ENCODE peak calls at places on chromosomes 16 and 17, in nine cellular contexts. One of them, this sample, is unnamed.

GRCh38 chr17:76584427-76585047 is 1.1 kb downstream of the ST6GALNAC2 start:
- DNase-seq in AG10803: no peak
- DNase-seq in DMS 273 treated with DMSO at 0.1 percent for 48 hours: no peak
- DNase-seq in NCI-H524 treated with DMSO at 0.1 percent for 48 hours: no peak
- DNase-seq in CD4-positive, alpha-beta T cell: no peak
- DNase-seq in psoas muscle: no peak
- DNase-seq in upper lobe of right lung: peak; percentile 65
- DNase-seq in GM12864: no peak
- DNase-seq in NCI-H510A treated with DMSO at 0.1 percent for 48 hours: no peak
- DNase-seq in this sample: no peak

GRCh38 chr17:62652251-62653001 is 25.0 kb downstream of the MRC2 start:
- DNase-seq in AG10803: peak; percentile 85
- DNase-seq in DMS 273 treated with DMSO at 0.1 percent for 48 hours: no peak
- DNase-seq in NCI-H524 treated with DMSO at 0.1 percent for 48 hours: no peak
- DNase-seq in CD4-positive, alpha-beta T cell: no peak
- DNase-seq in psoas muscle: peak; percentile 76
- DNase-seq in upper lobe of right lung: peak; percentile 90
- DNase-seq in GM12864: no peak
- DNase-seq in NCI-H510A treated with DMSO at 0.1 percent for 48 hours: peak; percentile 55
- DNase-seq in this sample: peak; percentile 90

GRCh38 chr17:3002538-3003301 is 60.7 kb downstream of the OR1D5 start:
- DNase-seq in AG10803: no peak
- DNase-seq in DMS 273 treated with DMSO at 0.1 percent for 48 hours: no peak
- DNase-seq in NCI-H524 treated with DMSO at 0.1 percent for 48 hours: no peak
- DNase-seq in CD4-positive, alpha-beta T cell: no peak
- DNase-seq in psoas muscle: no peak
- DNase-seq in upper lobe of right lung: peak; percentile 60
- DNase-seq in GM12864: peak; percentile 93
- DNase-seq in NCI-H510A treated with DMSO at 0.1 percent for 48 hours: no peak
- DNase-seq in this sample: no peak

GRCh38 chr17:2120550-2121335 is 65.8 kb downstream of the HIC1 start:
- DNase-seq in AG10803: peak; percentile 85
- DNase-seq in DMS 273 treated with DMSO at 0.1 percent for 48 hours: no peak
- DNase-seq in NCI-H524 treated with DMSO at 0.1 percent for 48 hours: no peak
- DNase-seq in CD4-positive, alpha-beta T cell: no peak
- DNase-seq in psoas muscle: no peak
- DNase-seq in upper lobe of right lung: no peak
- DNase-seq in GM12864: no peak
- DNase-seq in NCI-H510A treated with DMSO at 0.1 percent for 48 hours: no peak
- DNase-seq in this sample: no peak

GRCh38 chr17:73571524-73572130 is 72.6 kb downstream of the SDK2 start:
- DNase-seq in AG10803: no peak
- DNase-seq in DMS 273 treated with DMSO at 0.1 percent for 48 hours: no peak
- DNase-seq in NCI-H524 treated with DMSO at 0.1 percent for 48 hours: no peak
- DNase-seq in CD4-positive, alpha-beta T cell: no peak
- DNase-seq in psoas muscle: no peak
- DNase-seq in upper lobe of right lung: peak; percentile 81
- DNase-seq in GM12864: no peak
- DNase-seq in NCI-H510A treated with DMSO at 0.1 percent for 48 hours: no peak
- DNase-seq in this sample: no peak

GRCh38 chr16:88650749-88651275 is at the start of gene CYBA:
- DNase-seq in AG10803: peak; percentile 40
- DNase-seq in DMS 273 treated with DMSO at 0.1 percent for 48 hours: peak; percentile 38
- DNase-seq in NCI-H524 treated with DMSO at 0.1 percent for 48 hours: no peak
- DNase-seq in CD4-positive, alpha-beta T cell: peak; percentile 68
- DNase-seq in psoas muscle: peak; percentile 65
- DNase-seq in upper lobe of right lung: peak; percentile 89
- DNase-seq in GM12864: peak; percentile 60
- DNase-seq in NCI-H510A treated with DMSO at 0.1 percent for 48 hours: peak; percentile 21
- DNase-seq in this sample: peak; percentile 84

GRCh38 chr17:6244253-6244652 is 174.1 kb downstream of the WSCD1 start:
- DNase-seq in AG10803: no peak
- DNase-seq in DMS 273 treated with DMSO at 0.1 percent for 48 hours: no peak
- DNase-seq in NCI-H524 treated with DMSO at 0.1 percent for 48 hours: no peak
- DNase-seq in CD4-positive, alpha-beta T cell: no peak
- DNase-seq in psoas muscle: no peak
- DNase-seq in upper lobe of right lung: no peak
- DNase-seq in GM12864: no peak
- DNase-seq in NCI-H510A treated with DMSO at 0.1 percent for 48 hours: no peak
- DNase-seq in this sample: no peak

GRCh38 chr16:58212824-58213655 is 15.1 kb upstream of the CSNK2A2 start:
- DNase-seq in AG10803: no peak
- DNase-seq in DMS 273 treated with DMSO at 0.1 percent for 48 hours: no peak
- DNase-seq in NCI-H524 treated with DMSO at 0.1 percent for 48 hours: no peak
- DNase-seq in CD4-positive, alpha-beta T cell: no peak
- DNase-seq in psoas muscle: no peak
- DNase-seq in upper lobe of right lung: no peak
- DNase-seq in GM12864: no peak
- DNase-seq in NCI-H510A treated with DMSO at 0.1 percent for 48 hours: no peak
- DNase-seq in this sample: no peak

GRCh38 chr16:78993342-78993741 is 607.2 kb downstream of the MAF start:
- DNase-seq in AG10803: no peak
- DNase-seq in DMS 273 treated with DMSO at 0.1 percent for 48 hours: no peak
- DNase-seq in NCI-H524 treated with DMSO at 0.1 percent for 48 hours: peak; percentile 44
- DNase-seq in CD4-positive, alpha-beta T cell: no peak
- DNase-seq in psoas muscle: no peak
- DNase-seq in upper lobe of right lung: no peak
- DNase-seq in GM12864: no peak
- DNase-seq in NCI-H510A treated with DMSO at 0.1 percent for 48 hours: peak; percentile 74
- DNase-seq in this sample: no peak

GRCh38 chr16:1298406-1298805 is 11.0 kb upstream of the UBE2I start:
- DNase-seq in AG10803: no peak
- DNase-seq in DMS 273 treated with DMSO at 0.1 percent for 48 hours: no peak
- DNase-seq in NCI-H524 treated with DMSO at 0.1 percent for 48 hours: no peak
- DNase-seq in CD4-positive, alpha-beta T cell: no peak
- DNase-seq in psoas muscle: no peak
- DNase-seq in upper lobe of right lung: no peak
- DNase-seq in GM12864: no peak
- DNase-seq in NCI-H510A treated with DMSO at 0.1 percent for 48 hours: no peak
- DNase-seq in this sample: no peak

GRCh38 chr16:82651921-82652601 is 25.3 kb downstream of the CDH13 start:
- DNase-seq in AG10803: no peak
- DNase-seq in DMS 273 treated with DMSO at 0.1 percent for 48 hours: no peak
- DNase-seq in NCI-H524 treated with DMSO at 0.1 percent for 48 hours: no peak
- DNase-seq in CD4-positive, alpha-beta T cell: no peak
- DNase-seq in psoas muscle: no peak
- DNase-seq in upper lobe of right lung: no peak
- DNase-seq in GM12864: no peak
- DNase-seq in NCI-H510A treated with DMSO at 0.1 percent for 48 hours: peak; percentile 23
- DNase-seq in this sample: peak; percentile 38

GRCh38 chr17:48843172-48843900 is 12.5 kb downstream of the CALCOCO2 start:
- DNase-seq in AG10803: peak; percentile 58
- DNase-seq in DMS 273 treated with DMSO at 0.1 percent for 48 hours: no peak
- DNase-seq in NCI-H524 treated with DMSO at 0.1 percent for 48 hours: no peak
- DNase-seq in CD4-positive, alpha-beta T cell: no peak
- DNase-seq in psoas muscle: no peak
- DNase-seq in upper lobe of right lung: no peak
- DNase-seq in GM12864: no peak
- DNase-seq in NCI-H510A treated with DMSO at 0.1 percent for 48 hours: no peak
- DNase-seq in this sample: peak; percentile 13

GRCh38 chr16:85715169-85716015 is 26.6 kb upstream of the GINS2 start:
- DNase-seq in AG10803: no peak
- DNase-seq in DMS 273 treated with DMSO at 0.1 percent for 48 hours: peak; percentile 47
- DNase-seq in NCI-H524 treated with DMSO at 0.1 percent for 48 hours: peak; percentile 59
- DNase-seq in CD4-positive, alpha-beta T cell: no peak
- DNase-seq in psoas muscle: no peak
- DNase-seq in upper lobe of right lung: no peak
- DNase-seq in GM12864: no peak
- DNase-seq in NCI-H510A treated with DMSO at 0.1 percent for 48 hours: peak; percentile 81
- DNase-seq in this sample: no peak

GRCh38 chr16:54318941-54319340 is 32.4 kb upstream of the IRX3 start:
- DNase-seq in AG10803: peak; percentile 30
- DNase-seq in DMS 273 treated with DMSO at 0.1 percent for 48 hours: no peak
- DNase-seq in NCI-H524 treated with DMSO at 0.1 percent for 48 hours: no peak
- DNase-seq in CD4-positive, alpha-beta T cell: no peak
- DNase-seq in psoas muscle: no peak
- DNase-seq in upper lobe of right lung: no peak
- DNase-seq in GM12864: no peak
- DNase-seq in NCI-H510A treated with DMSO at 0.1 percent for 48 hours: no peak
- DNase-seq in this sample: peak; percentile 21

GRCh38 chr17:77383613-77384608 is 243.1 kb downstream of the SEC14L1 start:
- DNase-seq in AG10803: no peak
- DNase-seq in DMS 273 treated with DMSO at 0.1 percent for 48 hours: peak; percentile 35
- DNase-seq in NCI-H524 treated with DMSO at 0.1 percent for 48 hours: no peak
- DNase-seq in CD4-positive, alpha-beta T cell: no peak
- DNase-seq in psoas muscle: peak; percentile 74
- DNase-seq in upper lobe of right lung: no peak
- DNase-seq in GM12864: no peak
- DNase-seq in NCI-H510A treated with DMSO at 0.1 percent for 48 hours: no peak
- DNase-seq in this sample: no peak

GRCh38 chr17:47852113-47852949 is 1.4 kb upstream of the SP6 start:
- DNase-seq in AG10803: no peak
- DNase-seq in DMS 273 treated with DMSO at 0.1 percent for 48 hours: no peak
- DNase-seq in NCI-H524 treated with DMSO at 0.1 percent for 48 hours: no peak
- DNase-seq in CD4-positive, alpha-beta T cell: no peak
- DNase-seq in psoas muscle: no peak
- DNase-seq in upper lobe of right lung: no peak
- DNase-seq in GM12864: no peak
- DNase-seq in NCI-H510A treated with DMSO at 0.1 percent for 48 hours: no peak
- DNase-seq in this sample: no peak

GRCh38 chr17:81419333-81419885 is 24.2 kb downstream of the BAHCC1 start:
- DNase-seq in AG10803: peak; percentile 96
- DNase-seq in DMS 273 treated with DMSO at 0.1 percent for 48 hours: peak; percentile 65
- DNase-seq in NCI-H524 treated with DMSO at 0.1 percent for 48 hours: peak; percentile 79
- DNase-seq in CD4-positive, alpha-beta T cell: no peak
- DNase-seq in psoas muscle: peak; percentile 88
- DNase-seq in upper lobe of right lung: peak; percentile 93
- DNase-seq in GM12864: no peak
- DNase-seq in NCI-H510A treated with DMSO at 0.1 percent for 48 hours: peak; percentile 61
- DNase-seq in this sample: peak; percentile 99

GRCh38 chr17:19005442-19005773 is 844 bp upstream of the FAM83G start:
- DNase-seq in AG10803: no peak
- DNase-seq in DMS 273 treated with DMSO at 0.1 percent for 48 hours: no peak
- DNase-seq in NCI-H524 treated with DMSO at 0.1 percent for 48 hours: no peak
- DNase-seq in CD4-positive, alpha-beta T cell: no peak
- DNase-seq in psoas muscle: no peak
- DNase-seq in upper lobe of right lung: no peak
- DNase-seq in GM12864: no peak
- DNase-seq in NCI-H510A treated with DMSO at 0.1 percent for 48 hours: no peak
- DNase-seq in this sample: no peak

GRCh38 chr16:4935231-4935855 is 1.6 kb downstream of the PPL start:
- DNase-seq in AG10803: peak; percentile 98
- DNase-seq in DMS 273 treated with DMSO at 0.1 percent for 48 hours: no peak
- DNase-seq in NCI-H524 treated with DMSO at 0.1 percent for 48 hours: no peak
- DNase-seq in CD4-positive, alpha-beta T cell: no peak
- DNase-seq in psoas muscle: peak; percentile 97
- DNase-seq in upper lobe of right lung: peak; percentile 94
- DNase-seq in GM12864: no peak
- DNase-seq in NCI-H510A treated with DMSO at 0.1 percent for 48 hours: no peak
- DNase-seq in this sample: no peak

GRCh38 chr17:65820306-65820705 is 258.9 kb upstream of the AXIN2 start:
- DNase-seq in AG10803: no peak
- DNase-seq in DMS 273 treated with DMSO at 0.1 percent for 48 hours: no peak
- DNase-seq in NCI-H524 treated with DMSO at 0.1 percent for 48 hours: no peak
- DNase-seq in CD4-positive, alpha-beta T cell: no peak
- DNase-seq in psoas muscle: no peak
- DNase-seq in upper lobe of right lung: no peak
- DNase-seq in GM12864: no peak
- DNase-seq in NCI-H510A treated with DMSO at 0.1 percent for 48 hours: no peak
- DNase-seq in this sample: no peak

GRCh38 chr17:62592305-62593099 is 35.0 kb upstream of the MRC2 start:
- DNase-seq in AG10803: peak; percentile 8
- DNase-seq in DMS 273 treated with DMSO at 0.1 percent for 48 hours: no peak
- DNase-seq in NCI-H524 treated with DMSO at 0.1 percent for 48 hours: no peak
- DNase-seq in CD4-positive, alpha-beta T cell: no peak
- DNase-seq in psoas muscle: no peak
- DNase-seq in upper lobe of right lung: no peak
- DNase-seq in GM12864: no peak
- DNase-seq in NCI-H510A treated with DMSO at 0.1 percent for 48 hours: no peak
- DNase-seq in this sample: no peak